ENCODE peak calls at places on chromosome 13, in eight cellular contexts. One of them, this sample, is unnamed.
A peak's percentile ranks its signal among the peaks of the same experiment; 100 is the strongest.

GRCh38 chr13:27839809-27840467 is 47.7 kb downstream of the GSX1 start:
- DNase-seq in fibroblast of the aortic adventitia: peak; percentile 18
- DNase-seq in dorsolateral prefrontal cortex: no peak
- DNase-seq in choroid plexus epithelial cell: peak; percentile 5
- DNase-seq in mucosa of descending colon: no peak
- DNase-seq in foreskin fibroblast: no peak
- DNase-seq in AG10803: no peak
- DNase-seq in esophagus muscularis mucosa: no peak
- DNase-seq in this sample: no peak

GRCh38 chr13:49627831-49628652 is at the start of gene ARL11:
- DNase-seq in fibroblast of the aortic adventitia: no peak
- DNase-seq in dorsolateral prefrontal cortex: no peak
- DNase-seq in choroid plexus epithelial cell: no peak
- DNase-seq in mucosa of descending colon: peak; percentile 79
- DNase-seq in foreskin fibroblast: no peak
- DNase-seq in AG10803: no peak
- DNase-seq in esophagus muscularis mucosa: no peak
- DNase-seq in this sample: peak; percentile 62

GRCh38 chr13:113875429-113875815 is 11.5 kb upstream of the GAS6 start:
- DNase-seq in fibroblast of the aortic adventitia: no peak
- DNase-seq in dorsolateral prefrontal cortex: no peak
- DNase-seq in choroid plexus epithelial cell: no peak
- DNase-seq in mucosa of descending colon: no peak
- DNase-seq in foreskin fibroblast: no peak
- DNase-seq in AG10803: no peak
- DNase-seq in esophagus muscularis mucosa: no peak
- DNase-seq in this sample: no peak

GRCh38 chr13:92656103-92656502 is 570.5 kb upstream of the GPC6 start:
- DNase-seq in fibroblast of the aortic adventitia: no peak
- DNase-seq in dorsolateral prefrontal cortex: no peak
- DNase-seq in choroid plexus epithelial cell: no peak
- DNase-seq in mucosa of descending colon: no peak
- DNase-seq in foreskin fibroblast: no peak
- DNase-seq in AG10803: no peak
- DNase-seq in esophagus muscularis mucosa: no peak
- DNase-seq in this sample: no peak

GRCh38 chr13:49400755-49401659 is 42.9 kb downstream of the CAB39L start:
- DNase-seq in fibroblast of the aortic adventitia: peak; percentile 72
- DNase-seq in dorsolateral prefrontal cortex: no peak
- DNase-seq in choroid plexus epithelial cell: peak; percentile 57
- DNase-seq in mucosa of descending colon: no peak
- DNase-seq in foreskin fibroblast: peak; percentile 64
- DNase-seq in AG10803: peak; percentile 62
- DNase-seq in esophagus muscularis mucosa: no peak
- DNase-seq in this sample: peak; percentile 33

GRCh38 chr13:75400775-75401174 is 81.2 kb downstream of the TBC1D4 start:
- DNase-seq in fibroblast of the aortic adventitia: no peak
- DNase-seq in dorsolateral prefrontal cortex: no peak
- DNase-seq in choroid plexus epithelial cell: no peak
- DNase-seq in mucosa of descending colon: no peak
- DNase-seq in foreskin fibroblast: no peak
- DNase-seq in AG10803: no peak
- DNase-seq in esophagus muscularis mucosa: no peak
- DNase-seq in this sample: no peak

GRCh38 chr13:86882107-86882506 is 789.1 kb upstream of the SLITRK5 start:
- DNase-seq in fibroblast of the aortic adventitia: no peak
- DNase-seq in dorsolateral prefrontal cortex: no peak
- DNase-seq in choroid plexus epithelial cell: no peak
- DNase-seq in mucosa of descending colon: no peak
- DNase-seq in foreskin fibroblast: no peak
- DNase-seq in AG10803: no peak
- DNase-seq in esophagus muscularis mucosa: no peak
- DNase-seq in this sample: no peak

GRCh38 chr13:113083022-113083373 is 22.6 kb upstream of the F7 start:
- DNase-seq in fibroblast of the aortic adventitia: no peak
- DNase-seq in dorsolateral prefrontal cortex: no peak
- DNase-seq in choroid plexus epithelial cell: no peak
- DNase-seq in mucosa of descending colon: no peak
- DNase-seq in foreskin fibroblast: no peak
- DNase-seq in AG10803: no peak
- DNase-seq in esophagus muscularis mucosa: no peak
- DNase-seq in this sample: no peak

GRCh38 chr13:31982540-31982939 is 49.0 kb upstream of the FRY start:
- DNase-seq in fibroblast of the aortic adventitia: peak; percentile 76
- DNase-seq in dorsolateral prefrontal cortex: peak; percentile 10
- DNase-seq in choroid plexus epithelial cell: peak; percentile 98
- DNase-seq in mucosa of descending colon: peak; percentile 29
- DNase-seq in foreskin fibroblast: peak; percentile 96
- DNase-seq in AG10803: peak; percentile 94
- DNase-seq in esophagus muscularis mucosa: no peak
- DNase-seq in this sample: peak; percentile 75

GRCh38 chr13:47598340-47598911 is 402.6 kb downstream of the SUCLA2 start:
- DNase-seq in fibroblast of the aortic adventitia: peak; percentile 46
- DNase-seq in dorsolateral prefrontal cortex: no peak
- DNase-seq in choroid plexus epithelial cell: peak; percentile 36
- DNase-seq in mucosa of descending colon: no peak
- DNase-seq in foreskin fibroblast: peak; percentile 19
- DNase-seq in AG10803: peak; percentile 24
- DNase-seq in esophagus muscularis mucosa: no peak
- DNase-seq in this sample: no peak

GRCh38 chr13:32060319-32060924 is 28.8 kb downstream of the FRY start:
- DNase-seq in fibroblast of the aortic adventitia: no peak
- DNase-seq in dorsolateral prefrontal cortex: no peak
- DNase-seq in choroid plexus epithelial cell: peak; percentile 41
- DNase-seq in mucosa of descending colon: no peak
- DNase-seq in foreskin fibroblast: no peak
- DNase-seq in AG10803: no peak
- DNase-seq in esophagus muscularis mucosa: no peak
- DNase-seq in this sample: no peak

GRCh38 chr13:74210693-74211393 is 76.6 kb upstream of the KLF12 start:
- DNase-seq in fibroblast of the aortic adventitia: peak; percentile 100
- DNase-seq in dorsolateral prefrontal cortex: no peak
- DNase-seq in choroid plexus epithelial cell: peak; percentile 88
- DNase-seq in mucosa of descending colon: no peak
- DNase-seq in foreskin fibroblast: peak; percentile 96
- DNase-seq in AG10803: peak; percentile 99
- DNase-seq in esophagus muscularis mucosa: no peak
- DNase-seq in this sample: no peak

GRCh38 chr13:50202485-50202884 is 187.2 kb downstream of the KCNRG start:
- DNase-seq in fibroblast of the aortic adventitia: no peak
- DNase-seq in dorsolateral prefrontal cortex: no peak
- DNase-seq in choroid plexus epithelial cell: no peak
- DNase-seq in mucosa of descending colon: no peak
- DNase-seq in foreskin fibroblast: no peak
- DNase-seq in AG10803: no peak
- DNase-seq in esophagus muscularis mucosa: peak; percentile 45
- DNase-seq in this sample: no peak

GRCh38 chr13:47548294-47548825 is 452.7 kb downstream of the SUCLA2 start:
- DNase-seq in fibroblast of the aortic adventitia: no peak
- DNase-seq in dorsolateral prefrontal cortex: no peak
- DNase-seq in choroid plexus epithelial cell: no peak
- DNase-seq in mucosa of descending colon: no peak
- DNase-seq in foreskin fibroblast: no peak
- DNase-seq in AG10803: no peak
- DNase-seq in esophagus muscularis mucosa: no peak
- DNase-seq in this sample: no peak

GRCh38 chr13:43804461-43805070 is 17.8 kb upstream of the ENOX1 start:
- DNase-seq in fibroblast of the aortic adventitia: peak; percentile 90
- DNase-seq in dorsolateral prefrontal cortex: no peak
- DNase-seq in choroid plexus epithelial cell: peak; percentile 84
- DNase-seq in mucosa of descending colon: no peak
- DNase-seq in foreskin fibroblast: peak; percentile 85
- DNase-seq in AG10803: peak; percentile 58
- DNase-seq in esophagus muscularis mucosa: no peak
- DNase-seq in this sample: no peak

GRCh38 chr13:112984954-112985802 is 16.2 kb downstream of the MCF2L start:
- DNase-seq in fibroblast of the aortic adventitia: no peak
- DNase-seq in dorsolateral prefrontal cortex: no peak
- DNase-seq in choroid plexus epithelial cell: no peak
- DNase-seq in mucosa of descending colon: peak; percentile 79
- DNase-seq in foreskin fibroblast: no peak
- DNase-seq in AG10803: no peak
- DNase-seq in esophagus muscularis mucosa: no peak
- DNase-seq in this sample: no peak

GRCh38 chr13:32309812-32310706 is 5.1 kb downstream of the ZAR1L start:
- DNase-seq in fibroblast of the aortic adventitia: peak; percentile 85
- DNase-seq in dorsolateral prefrontal cortex: no peak
- DNase-seq in choroid plexus epithelial cell: peak; percentile 85
- DNase-seq in mucosa of descending colon: no peak
- DNase-seq in foreskin fibroblast: peak; percentile 79
- DNase-seq in AG10803: peak; percentile 67
- DNase-seq in esophagus muscularis mucosa: no peak
- DNase-seq in this sample: no peak

GRCh38 chr13:28468520-28468915 is 26.4 kb downstream of the FLT1 start:
- DNase-seq in fibroblast of the aortic adventitia: no peak
- DNase-seq in dorsolateral prefrontal cortex: no peak
- DNase-seq in choroid plexus epithelial cell: no peak
- DNase-seq in mucosa of descending colon: no peak
- DNase-seq in foreskin fibroblast: no peak
- DNase-seq in AG10803: no peak
- DNase-seq in esophagus muscularis mucosa: no peak
- DNase-seq in this sample: no peak

GRCh38 chr13:109412232-109412935 is 374.0 kb downstream of the IRS2 start:
- DNase-seq in fibroblast of the aortic adventitia: no peak
- DNase-seq in dorsolateral prefrontal cortex: peak; percentile 53
- DNase-seq in choroid plexus epithelial cell: peak; percentile 81
- DNase-seq in mucosa of descending colon: peak; percentile 46
- DNase-seq in foreskin fibroblast: peak; percentile 49
- DNase-seq in AG10803: peak; percentile 35
- DNase-seq in esophagus muscularis mucosa: no peak
- DNase-seq in this sample: no peak
- TF ChIP-seq CTCF in fibroblast of the aortic adventitia: no peak
- TF ChIP-seq CTCF in dorsolateral prefrontal cortex: no peak
- TF ChIP-seq CTCF in choroid plexus epithelial cell: no peak
- TF ChIP-seq CTCF in mucosa of descending colon: no peak
- TF ChIP-seq CTCF in foreskin fibroblast: no peak
- TF ChIP-seq CTCF in AG10803: no peak
- TF ChIP-seq CTCF in esophagus muscularis mucosa: no peak
- TF ChIP-seq CTCF in this sample: no peak

GRCh38 chr13:106917024-106917491 is 349.1 kb upstream of the ARGLU1 start:
- DNase-seq in fibroblast of the aortic adventitia: no peak
- DNase-seq in dorsolateral prefrontal cortex: no peak
- DNase-seq in choroid plexus epithelial cell: peak; percentile 11
- DNase-seq in mucosa of descending colon: peak; percentile 22
- DNase-seq in foreskin fibroblast: peak; percentile 16
- DNase-seq in AG10803: peak; percentile 5
- DNase-seq in esophagus muscularis mucosa: no peak
- DNase-seq in this sample: no peak
- H3K4me3 ChIP-seq in fibroblast of the aortic adventitia: peak overlapping the region; percentile 28
- H3K4me3 ChIP-seq in dorsolateral prefrontal cortex: peak overlapping the region; percentile 75
- H3K4me3 ChIP-seq in choroid plexus epithelial cell: peak overlapping the region; percentile 78
- H3K4me3 ChIP-seq in mucosa of descending colon: no peak overlapping the region
- H3K4me3 ChIP-seq in foreskin fibroblast: peak overlapping the region; percentile 18
- H3K4me3 ChIP-seq in AG10803: peak overlapping the region; percentile 77
- H3K4me3 ChIP-seq in esophagus muscularis mucosa: peak overlapping the region; percentile 59
- H3K4me3 ChIP-seq in this sample: no peak overlapping the region

DNA sequence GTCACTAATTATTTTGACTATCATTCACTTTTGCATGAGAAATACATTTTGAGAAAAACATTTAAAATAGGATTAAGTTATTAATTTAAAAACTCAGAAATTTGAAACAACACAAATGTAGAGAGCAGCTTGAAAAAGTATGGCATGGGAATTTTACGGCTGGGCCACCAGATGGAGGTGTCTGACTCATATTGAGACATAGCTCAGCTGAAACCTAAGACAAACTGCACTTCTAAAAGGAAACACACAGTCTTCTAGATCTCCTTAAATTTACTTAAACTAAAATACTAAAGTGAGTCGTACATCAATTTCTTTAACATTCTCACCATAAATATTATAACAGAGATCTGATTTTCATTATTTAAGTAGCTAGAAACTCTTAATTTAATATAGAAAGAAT is 41.9 kb upstream of the POSTN start:
- DNase-seq in fibroblast of the aortic adventitia: peak; percentile 89
- DNase-seq in dorsolateral prefrontal cortex: no peak
- DNase-seq in choroid plexus epithelial cell: peak; percentile 94
- DNase-seq in mucosa of descending colon: no peak
- DNase-seq in foreskin fibroblast: peak; percentile 86
- DNase-seq in AG10803: peak; percentile 81
- DNase-seq in esophagus muscularis mucosa: no peak
- DNase-seq in this sample: no peak
- TF ChIP-seq CTCF in fibroblast of the aortic adventitia: peak; percentile 73
- TF ChIP-seq CTCF in dorsolateral prefrontal cortex: peak; percentile 38
- TF ChIP-seq CTCF in choroid plexus epithelial cell: peak; percentile 83
- TF ChIP-seq CTCF in mucosa of descending colon: no peak
- TF ChIP-seq CTCF in foreskin fibroblast: peak; percentile 61
- TF ChIP-seq CTCF in AG10803: peak; percentile 88
- TF ChIP-seq CTCF in esophagus muscularis mucosa: no peak
- TF ChIP-seq CTCF in this sample: no peak

DNA sequence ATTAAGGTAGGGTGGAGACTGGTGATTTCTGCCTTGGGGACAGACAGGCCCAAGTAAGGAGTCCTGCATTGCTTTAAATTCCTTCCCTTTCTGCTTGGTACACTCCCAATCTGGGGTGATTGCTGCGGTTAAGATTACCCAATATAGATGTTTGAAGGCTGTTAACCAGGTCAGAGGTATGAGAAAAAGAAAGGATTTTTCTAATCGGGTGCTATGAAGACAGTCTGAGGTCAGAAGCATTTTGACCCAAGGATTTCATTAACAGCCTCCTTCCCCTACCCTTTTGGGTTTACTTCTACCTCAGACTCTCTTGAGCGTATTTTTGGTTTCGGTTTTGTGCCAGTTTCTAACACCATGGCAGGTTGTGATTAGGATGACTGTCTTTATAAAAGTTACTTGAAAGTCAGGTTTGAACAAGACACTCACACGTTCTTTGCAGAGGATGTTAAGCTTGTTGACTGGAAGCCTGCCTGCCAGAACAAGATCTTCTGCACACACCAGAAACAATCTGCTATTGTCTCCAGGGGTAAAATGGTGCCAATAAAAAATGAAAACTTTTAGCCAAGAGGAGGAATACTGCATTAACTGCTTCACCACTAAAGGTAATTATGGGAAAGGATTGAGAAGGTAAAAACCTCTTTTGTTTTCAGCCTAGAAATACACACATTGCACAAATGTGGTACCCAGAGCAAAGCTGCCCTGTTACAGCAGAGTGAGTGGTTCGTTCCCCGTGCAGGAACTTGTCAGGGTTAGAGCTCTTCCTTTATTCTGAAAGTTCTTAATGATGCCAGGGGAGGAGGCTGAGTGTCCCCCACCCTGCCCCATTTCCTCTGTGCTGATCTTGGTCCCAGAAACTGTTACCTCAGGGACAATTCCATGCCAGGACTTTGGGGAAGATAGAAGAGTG is 108.9 kb downstream of the NDFIP2 start:
- DNase-seq in fibroblast of the aortic adventitia: peak; percentile 54
- DNase-seq in dorsolateral prefrontal cortex: no peak
- DNase-seq in choroid plexus epithelial cell: no peak
- DNase-seq in mucosa of descending colon: no peak
- DNase-seq in foreskin fibroblast: peak; percentile 36
- DNase-seq in AG10803: peak; percentile 10
- DNase-seq in esophagus muscularis mucosa: no peak
- DNase-seq in this sample: no peak
- H3K4me3 ChIP-seq in fibroblast of the aortic adventitia: peak overlapping the region; percentile 26
- H3K4me3 ChIP-seq in dorsolateral prefrontal cortex: no peak overlapping the region
- H3K4me3 ChIP-seq in choroid plexus epithelial cell: no peak overlapping the region
- H3K4me3 ChIP-seq in mucosa of descending colon: no peak overlapping the region
- H3K4me3 ChIP-seq in foreskin fibroblast: no peak overlapping the region
- H3K4me3 ChIP-seq in AG10803: peak overlapping the region; percentile 24
- H3K4me3 ChIP-seq in esophagus muscularis mucosa: no peak overlapping the region
- H3K4me3 ChIP-seq in this sample: no peak overlapping the region